ENCODE peak calls at places on chromosome 14, in eight cellular contexts. L, W, P, H, B, T, J and E are unnamed samples.

GRCh38 chr14:99118046-99118721 is 153.8 kb downstream of the BCL11B start:
- DNase-seq in L (no peak), W (no peak), P (no peak), H (peak; percentile 1), B (no peak), T (no peak), J (no peak), E (no peak)

GRCh38 chr14:39755269-39755878 is 323.1 kb upstream of the FBXO33 start:
- DNase-seq in L (no peak), W (no peak), P (no peak), H (no peak), B (no peak), T (no peak), J (no peak), E (no peak)

GRCh38 chr14:67331368-67332125 is 28.1 kb downstream of the ATP6V1D start:
- DNase-seq in L (no peak), W (no peak), P (no peak), H (no peak), B (no peak), T (no peak), J (no peak), E (no peak)

GRCh38 chr14:23562822-23563472 is 4.6 kb downstream of the AP1G2 start:
- DNase-seq in L (no peak), W (no peak), P (peak; percentile 47), H (peak; percentile 78), B (peak; percentile 74), T (peak; percentile 37), J (no peak), E (no peak)

GRCh38 chr14:64654931-64655330 is 49.3 kb upstream of the PLEKHG3 start:
- DNase-seq in L (no peak), W (no peak), P (no peak), H (no peak), B (no peak), T (no peak), J (no peak), E (no peak)

GRCh38 chr14:71652368-71652767 is 279.9 kb upstream of the RGS6 start:
- DNase-seq in L (no peak), W (no peak), P (no peak), H (no peak), B (no peak), T (no peak), J (no peak), E (no peak)

GRCh38 chr14:91249841-91250616 is 5.5 kb upstream of the GPR68 start:
- DNase-seq in L (peak; percentile 90), W (no peak), P (no peak), H (peak; percentile 88), B (peak; percentile 41), T (peak; percentile 62), J (no peak), E (no peak)

GRCh38 chr14:90457191-90457590 is 60.4 kb downstream of the CALM1 start:
- DNase-seq in L (no peak), W (no peak), P (no peak), H (no peak), B (no peak), T (no peak), J (no peak), E (no peak)

GRCh38 chr14:102986810-102987579 is 64.5 kb downstream of the AMN start:
- DNase-seq in L (no peak), W (no peak), P (peak; percentile 57), H (no peak), B (peak; percentile 6), T (no peak), J (no peak), E (no peak)

GRCh38 chr14:101791919-101792572 is 30.5 kb downstream of the PPP2R5C start:
- DNase-seq in L (no peak), W (no peak), P (peak; percentile 63), H (no peak), B (no peak), T (no peak), J (no peak), E (no peak)

GRCh38 chr14:84421611-84422010 is 1108.3 kb upstream of the FLRT2 start:
- DNase-seq in L (no peak), W (no peak), P (peak; percentile 24), H (no peak), B (no peak), T (no peak), J (no peak), E (no peak)

GRCh38 chr14:101408077-101408831 is 153.0 kb upstream of the DIO3 start:
- DNase-seq in L (no peak), W (no peak), P (no peak), H (no peak), B (no peak), T (no peak), J (no peak), E (no peak)

GRCh38 chr14:46734287-46734686 is 82.7 kb upstream of the RPL10L start:
- DNase-seq in L (no peak), W (no peak), P (no peak), H (no peak), B (no peak), T (no peak), J (no peak), E (no peak)

GRCh38 chr14:58428011-58428807 is 690 bp downstream of the KIAA0586 start:
- DNase-seq in L (no peak), W (peak; percentile 33), P (peak; percentile 73), H (peak; percentile 35), B (peak; percentile 56), T (peak; percentile 24), J (no peak), E (peak; percentile 45)

GRCh38 chr14:22418631-22419030 is 170.4 kb downstream of the DAD1 start:
- DNase-seq in L (peak; percentile 48), W (no peak), P (no peak), H (peak; percentile 5), B (no peak), T (no peak), J (no peak), E (no peak)

GRCh38 chr14:93981316-93981715 is 4.9 kb upstream of the ASB2 start:
- DNase-seq in L (no peak), W (no peak), P (no peak), H (no peak), B (no peak), T (no peak), J (no peak), E (no peak)

GRCh38 chr14:93982684-93983007 is 6.3 kb upstream of the ASB2 start:
- DNase-seq in L (no peak), W (no peak), P (no peak), H (no peak), B (no peak), T (no peak), J (no peak), E (no peak)

GRCh38 chr14:93981874-93982683 is 5.7 kb upstream of the ASB2 start:
- DNase-seq in L (no peak), W (no peak), P (no peak), H (no peak), B (no peak), T (no peak), J (no peak), E (no peak)

GRCh38 chr14:93978735-93979134 is 2.4 kb upstream of the ASB2 start:
- DNase-seq in L (no peak), W (no peak), P (no peak), H (no peak), B (no peak), T (no peak), J (no peak), E (no peak)

DNA sequence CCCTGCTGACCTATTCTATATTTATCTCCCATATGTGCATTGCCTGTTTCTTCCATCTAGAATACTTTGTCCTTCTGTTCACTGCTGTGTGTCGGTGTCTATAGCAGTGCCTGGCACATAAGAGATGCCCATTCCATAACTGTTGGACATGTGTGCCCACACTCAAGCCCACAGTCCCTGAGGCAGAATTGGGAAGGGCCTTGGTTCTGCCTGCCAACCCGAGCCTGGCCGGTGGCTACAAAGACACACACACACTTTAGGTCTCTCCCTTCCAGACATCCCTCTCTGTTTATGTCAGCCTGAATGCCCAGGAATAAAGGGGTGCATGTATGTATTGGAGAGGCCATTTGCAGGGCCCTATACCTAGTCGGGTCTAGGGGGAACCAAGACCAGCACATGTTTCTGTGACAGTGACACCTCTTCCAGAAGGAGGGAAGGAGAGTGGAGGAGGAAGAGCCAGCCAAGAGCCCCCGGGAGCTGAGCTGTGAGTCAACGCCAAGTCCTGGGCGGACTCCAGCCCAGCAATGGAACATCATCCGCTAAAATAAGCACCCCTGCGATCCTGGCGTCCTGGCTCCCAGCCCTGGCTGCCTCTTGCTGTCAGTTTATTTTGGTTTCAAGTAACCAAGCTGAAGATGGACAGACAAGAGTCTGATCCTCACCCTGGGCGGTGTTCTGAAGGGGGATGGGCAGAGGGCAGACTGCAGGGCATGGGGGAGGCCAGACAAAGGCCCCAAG is 4.3 kb upstream of the ASB2 start:
- DNase-seq in L (no peak), W (no peak), P (no peak), H (no peak), B (no peak), T (no peak), J (no peak), E (no peak)
- TF ChIP-seq POLR2AphosphoS5 in L (no peak), W (no peak), P (no peak), H (no peak), B (no peak), T (no peak), J (no peak), E (no peak)

GRCh38 chr14:77305696-77306095 is 15.0 kb downstream of the POMT2 start:
- DNase-seq in L (no peak), W (no peak), P (no peak), H (no peak), B (no peak), T (no peak), J (no peak), E (no peak)

GRCh38 chr14:77310041-77310440 is 10.6 kb downstream of the POMT2 start:
- DNase-seq in L (no peak), W (no peak), P (no peak), H (no peak), B (no peak), T (no peak), J (no peak), E (no peak)

GRCh38 chr14:77309122-77309521 is 11.6 kb downstream of the POMT2 start:
- DNase-seq in L (no peak), W (no peak), P (peak; percentile 33), H (no peak), B (no peak), T (no peak), J (no peak), E (no peak)

GRCh38 chr14:77306406-77307098 is 14.1 kb downstream of the POMT2 start:
- DNase-seq in L (no peak), W (no peak), P (no peak), H (no peak), B (no peak), T (no peak), J (no peak), E (no peak)

GRCh38 chr14:77307099-77307496 is 13.6 kb downstream of the POMT2 start:
- DNase-seq in L (no peak), W (no peak), P (peak; percentile 44), H (peak; percentile 26), B (peak; percentile 58), T (no peak), J (no peak), E (no peak)
- H3K9ac ChIP-seq in L (no peak overlapping the region), W (no peak overlapping the region), P (no peak overlapping the region), H (no peak overlapping the region), B (no peak overlapping the region), T (no peak overlapping the region), J (no peak overlapping the region), E (peak overlapping the region; percentile 42)

GRCh38 chr14:105301103-105301914 is 508 bp upstream of the BRF1 start:
- DNase-seq in L (peak; percentile 78), W (peak; percentile 89), P (peak; percentile 95), H (peak; percentile 99), B (peak; percentile 90), T (peak; percentile 96), J (peak; percentile 92), E (peak; percentile 37)
- TF ChIP-seq POLR2AphosphoS5 in L (no peak), W (peak; percentile 80), P (no peak), H (peak; percentile 84), B (peak; percentile 65), T (peak; percentile 11), J (no peak), E (peak; percentile 46)

GRCh38 chr14:74570696-74571095 is 41.3 kb downstream of the LTBP2 start:
- DNase-seq in L (no peak), W (no peak), P (no peak), H (no peak), B (no peak), T (no peak), J (no peak), E (no peak)
- H3K9ac ChIP-seq in L (no peak overlapping the region), W (no peak overlapping the region), P (peak overlapping the region; percentile 6), H (peak overlapping the region; percentile 68), B (no peak overlapping the region), T (no peak overlapping the region), J (no peak overlapping the region), E (no peak overlapping the region)